ENCODE peak calls at places on chromosomes 6 and 20, in six cellular contexts. N, I, C, F, R and E are unnamed samples. For H3K9me2, the result is how much of the 10 kb centered on the place peaks cover.

GRCh38 chr20:60272790-60273189 is 314.6 kb downstream of the CDH26 start:
- DNase-seq in I (no peak), N (no peak), R (no peak), F (no peak), C (no peak), E (no peak)

GRCh38 chr6:126017668-126018067 is 31.3 kb downstream of the TRMT11 start:
- DNase-seq in I (no peak), C (no peak), F (no peak), N (no peak), R (no peak), E (no peak)

GRCh38 chr6:137283940-137284910 is 65.0 kb upstream of the IFNGR1 start:
- DNase-seq in I (no peak), C (no peak), R (peak), F (no peak), N (no peak), E (no peak)

GRCh38 chr6:123715243-123715863 is 78.6 kb upstream of the TRDN start:
- DNase-seq in F (peak), N (peak), R (peak), I (peak), C (peak), E (peak)

GRCh38 chr20:61531553-61532345 is 279.7 kb downstream of the CDH4 start:
- DNase-seq in C (no peak), N (no peak), R (peak), F (peak), I (no peak), E (no peak)

GRCh38 chr6:87706187-87706966 is 4.3 kb upstream of the AKIRIN2 start:
- DNase-seq in I (no peak), C (no peak), R (peak), F (no peak), N (peak), E (no peak)

GRCh38 chr6:85047818-85048217 is 283.4 kb upstream of the TBX18 start:
- DNase-seq in C (no peak), N (peak), F (no peak), R (peak), I (no peak), E (no peak)

GRCh38 chr6:39342692-39343460 is 20.4 kb upstream of the KCNK16 start:
- DNase-seq in R (no peak), I (no peak), C (no peak), F (no peak), N (no peak), E (no peak)

GRCh38 chr6:127586372-127586771 is 9.4 kb downstream of the C6orf58 start:
- DNase-seq in R (no peak), C (no peak), N (no peak), I (peak), F (peak), E (peak)

GRCh38 chr6:145241039-145241438 is 494.3 kb downstream of the EPM2A start:
- DNase-seq in C (no peak), R (peak), F (no peak), I (no peak), N (peak), E (no peak)

GRCh38 chr6:43934803-43935602 is 165.0 kb downstream of the VEGFA start:
- DNase-seq in I (no peak), N (no peak), R (no peak), C (no peak), F (no peak), E (no peak)

GRCh38 chr6:154276810-154277577 is 79.6 kb downstream of the IPCEF1 start:
- DNase-seq in I (peak), F (peak), R (peak), N (peak), C (peak), E (peak)

GRCh38 chr6:135675862-135676261 is 175.6 kb upstream of the PDE7B start:
- DNase-seq in R (peak), F (peak), I (peak), N (peak), C (peak), E (peak)

GRCh38 chr6:105941616-105942412 is 144.3 kb upstream of the PRDM1 start:
- DNase-seq in R (no peak), C (no peak), N (peak), I (no peak), F (no peak), E (no peak)

GRCh38 chr6:26329763-26330511 is 35.1 kb upstream of the BTN3A2 start:
- DNase-seq in F (peak), R (peak), N (peak), C (peak), I (no peak), E (peak)

GRCh38 chr6:21870071-21870729 is 276.6 kb downstream of the SOX4 start:
- DNase-seq in I (no peak), N (no peak), R (no peak), C (no peak), F (no peak), E (no peak)

GRCh38 chr6:41092421-41093140 is 19.8 kb downstream of the NFYA start:
- DNase-seq in I (no peak), C (peak), R (peak), N (peak), F (no peak), E (peak)

GRCh38 chr20:25389858-25390537 is 637 bp downstream of the ABHD12 start:
- DNase-seq in I (no peak), R (peak), N (peak), F (peak), C (no peak), E (peak)

GRCh38 chr6:105567140-105567539 is 164.3 kb upstream of the PREP start:
- DNase-seq in N (no peak), F (no peak), R (no peak), C (no peak), I (no peak), E (no peak)

GRCh38 chr6:104428201-104428600 is 431.5 kb downstream of the HACE1 start:
- DNase-seq in F (no peak), C (no peak), I (no peak), R (no peak), N (no peak), E (no peak)

GRCh38 chr6:104431096-104431495 is 428.6 kb downstream of the HACE1 start:
- DNase-seq in N (no peak), C (peak), R (no peak), F (no peak), I (no peak), E (no peak)
- H3K9me2 ChIP-seq in N (under half), C (under half), R (under half), F (under half), I (under half), E (under half)

GRCh38 chr6:17584241-17584803 is 15.8 kb upstream of the FAM8A1 start:
- DNase-seq in F (peak), N (peak), I (peak), R (peak), C (peak), E (peak)
- H3K4me3 ChIP-seq in F (no peak), N (peak), I (no peak), R (peak), C (no peak), E (no peak)

DNA sequence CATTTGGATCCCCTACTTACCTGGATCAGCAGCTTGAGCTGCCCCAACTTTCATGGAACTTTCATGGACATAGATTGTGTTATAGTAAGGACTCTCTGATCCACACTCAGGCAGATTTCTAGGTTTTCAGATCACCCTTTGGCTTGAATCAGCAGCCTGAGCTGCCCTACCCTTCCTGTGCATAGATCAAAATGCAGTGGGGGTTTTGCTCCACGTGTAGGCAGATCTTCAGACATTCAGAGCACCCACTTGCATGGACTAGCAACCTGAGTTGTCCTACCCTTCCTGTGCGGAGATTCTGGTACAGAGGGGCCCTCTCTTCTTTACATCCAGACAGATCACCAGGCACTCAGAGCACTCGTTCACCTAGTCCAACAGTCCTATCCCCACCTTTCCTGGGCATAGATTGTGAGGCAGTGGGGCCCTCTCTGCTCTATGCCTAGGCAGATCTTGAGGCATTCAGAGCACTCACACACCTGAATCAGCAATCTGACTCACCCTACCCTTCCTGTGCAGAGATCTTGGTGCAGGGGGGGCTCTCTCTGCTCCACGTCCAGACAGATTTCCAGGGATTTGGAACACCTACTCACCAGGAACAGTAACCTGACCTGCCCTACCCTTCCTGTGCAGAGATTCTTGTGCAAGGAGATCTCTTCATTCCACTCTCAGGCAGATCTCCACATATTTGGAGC is 705.2 kb upstream of the NRSN1 start:
- DNase-seq in C (no peak), F (no peak), I (no peak), N (no peak), R (peak), E (no peak)
- TF ChIP-seq EZH2phosphoT487 in C (no peak), F (no peak), I (no peak), N (no peak), R (no peak), E (no peak)

GRCh38 chr6:150024646-150025155 is 631 bp downstream of the RAET1L start:
- DNase-seq in F (no peak), C (no peak), R (no peak), I (no peak), N (no peak), E (no peak)

GRCh38 chr6:150028799-150029198 is 3.5 kb upstream of the RAET1L start:
- DNase-seq in N (no peak), F (no peak), R (no peak), C (no peak), I (no peak), E (no peak)

GRCh38 chr6:150027806-150028565 is 2.7 kb upstream of the RAET1L start:
- DNase-seq in C (no peak), I (no peak), R (no peak), F (no peak), N (no peak), E (no peak)

GRCh38 chr6:150026976-150027805 is 1.9 kb upstream of the RAET1L start:
- DNase-seq in R (no peak), C (no peak), N (no peak), F (no peak), I (no peak), E (no peak)

GRCh38 chr6:150025201-150025917 is at the start of gene RAET1L:
- DNase-seq in R (peak), C (no peak), N (peak), F (peak), I (peak), E (peak)
- H3K9me2 ChIP-seq in R (under half), C (under half), N (under half), F (under half), I (under half), E (under half)

DNA sequence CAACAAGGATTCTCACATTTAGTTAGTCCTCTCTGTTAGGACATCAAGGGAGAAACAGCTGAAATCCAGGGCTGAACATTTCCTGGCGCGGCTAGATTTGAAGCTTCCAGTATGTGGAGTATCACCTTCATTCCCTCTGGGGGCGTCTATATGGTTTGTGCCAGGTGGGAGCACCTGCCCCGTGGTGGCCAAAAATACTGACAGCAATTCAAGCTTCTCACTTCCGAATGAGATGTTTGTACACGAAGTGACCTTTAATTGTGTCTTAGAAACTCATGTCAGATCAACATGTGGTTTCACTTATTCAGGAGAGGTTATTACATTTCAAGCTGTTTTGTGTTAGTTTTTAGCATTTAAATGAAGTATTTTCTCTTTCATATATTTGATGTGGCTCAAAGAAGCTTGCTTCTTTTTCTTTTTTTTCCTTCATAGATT is 67.3 kb upstream of the ZNF217 start:
- DNase-seq in N (peak), R (no peak), F (no peak), I (no peak), C (peak), E (peak)
- H3K4me3 ChIP-seq in N (peak), R (no peak), F (no peak), I (no peak), C (peak), E (peak)

GRCh38 chr6:167493961-167494697 is 169.2 kb downstream of the TTLL2 start:
- DNase-seq in F (no peak), I (no peak), C (no peak), R (no peak), N (no peak), E (no peak)
- TF ChIP-seq EZH2phosphoT487 in F (no peak), I (no peak), C (no peak), R (no peak), N (no peak), E (no peak)